ENCODE peak calls at places on chromosomes 11 and 22, in eight cellular contexts. One of them, this sample, is unnamed.

GRCh38 chr11:2922635-2923034 is 6.6 kb downstream of the PHLDA2 start:
- DNase-seq in activated CD8-positive, alpha-beta memory T cell treated with anti-CD3 and anti-CD28 coated beads for 1 hour: no peak
- DNase-seq in AG09319: no peak
- DNase-seq in activated CD4-positive, CD25-positive, alpha-beta regulatory T cell: no peak
- DNase-seq in thoracic aorta: no peak
- DNase-seq in left cardiac atrium: no peak
- DNase-seq in activated CD4-positive, alpha-beta T cell treated with anti-CD3 and anti-CD28 coated beads for 24 hours: no peak
- DNase-seq in NCI-H69: no peak
- DNase-seq in this sample: no peak

GRCh38 chr11:8219257-8220021 is 44.2 kb downstream of the LMO1 start:
- DNase-seq in AG09319: peak
- DNase-seq in left cardiac atrium: no peak
- DNase-seq in thoracic aorta: no peak
- DNase-seq in NCI-H69: peak
- DNase-seq in activated CD8-positive, alpha-beta memory T cell treated with anti-CD3 and anti-CD28 coated beads for 1 hour: no peak
- DNase-seq in activated CD4-positive, alpha-beta T cell treated with anti-CD3 and anti-CD28 coated beads for 24 hours: peak
- DNase-seq in activated CD4-positive, CD25-positive, alpha-beta regulatory T cell: no peak
- DNase-seq in this sample: no peak

GRCh38 chr11:78110830-78111229 is 28.6 kb downstream of the ALG8 start:
- DNase-seq in left cardiac atrium: no peak
- DNase-seq in activated CD8-positive, alpha-beta memory T cell treated with anti-CD3 and anti-CD28 coated beads for 1 hour: no peak
- DNase-seq in activated CD4-positive, alpha-beta T cell treated with anti-CD3 and anti-CD28 coated beads for 24 hours: no peak
- DNase-seq in AG09319: no peak
- DNase-seq in activated CD4-positive, CD25-positive, alpha-beta regulatory T cell: no peak
- DNase-seq in thoracic aorta: no peak
- DNase-seq in NCI-H69: no peak
- DNase-seq in this sample: no peak

GRCh38 chr22:36942561-36942960 is 29.1 kb downstream of the CSF2RB start:
- DNase-seq in activated CD4-positive, alpha-beta T cell treated with anti-CD3 and anti-CD28 coated beads for 24 hours: no peak
- DNase-seq in AG09319: no peak
- DNase-seq in NCI-H69: no peak
- DNase-seq in activated CD4-positive, CD25-positive, alpha-beta regulatory T cell: no peak
- DNase-seq in thoracic aorta: no peak
- DNase-seq in activated CD8-positive, alpha-beta memory T cell treated with anti-CD3 and anti-CD28 coated beads for 1 hour: no peak
- DNase-seq in left cardiac atrium: no peak
- DNase-seq in this sample: no peak

GRCh38 chr11:72113170-72113808 is 794 bp upstream of the ANAPC15 start:
- DNase-seq in NCI-H69: peak
- DNase-seq in activated CD4-positive, alpha-beta T cell treated with anti-CD3 and anti-CD28 coated beads for 24 hours: no peak
- DNase-seq in left cardiac atrium: no peak
- DNase-seq in thoracic aorta: no peak
- DNase-seq in AG09319: no peak
- DNase-seq in activated CD8-positive, alpha-beta memory T cell treated with anti-CD3 and anti-CD28 coated beads for 1 hour: no peak
- DNase-seq in activated CD4-positive, CD25-positive, alpha-beta regulatory T cell: no peak
- DNase-seq in this sample: no peak

GRCh38 chr11:2975594-2975993 is 16.5 kb downstream of the NAP1L4 start:
- DNase-seq in thoracic aorta: no peak
- DNase-seq in NCI-H69: peak
- DNase-seq in AG09319: no peak
- DNase-seq in activated CD4-positive, CD25-positive, alpha-beta regulatory T cell: no peak
- DNase-seq in left cardiac atrium: no peak
- DNase-seq in activated CD8-positive, alpha-beta memory T cell treated with anti-CD3 and anti-CD28 coated beads for 1 hour: peak
- DNase-seq in activated CD4-positive, alpha-beta T cell treated with anti-CD3 and anti-CD28 coated beads for 24 hours: no peak
- DNase-seq in this sample: no peak

GRCh38 chr11:16844268-16844667 is 105.8 kb downstream of the C11orf58 start:
- DNase-seq in activated CD8-positive, alpha-beta memory T cell treated with anti-CD3 and anti-CD28 coated beads for 1 hour: no peak
- DNase-seq in thoracic aorta: no peak
- DNase-seq in activated CD4-positive, CD25-positive, alpha-beta regulatory T cell: no peak
- DNase-seq in AG09319: no peak
- DNase-seq in activated CD4-positive, alpha-beta T cell treated with anti-CD3 and anti-CD28 coated beads for 24 hours: no peak
- DNase-seq in left cardiac atrium: no peak
- DNase-seq in NCI-H69: no peak
- DNase-seq in this sample: no peak

GRCh38 chr11:118488480-118489109 is 38.7 kb upstream of the TTC36 start:
- DNase-seq in left cardiac atrium: peak
- DNase-seq in AG09319: peak
- DNase-seq in activated CD4-positive, alpha-beta T cell treated with anti-CD3 and anti-CD28 coated beads for 24 hours: peak
- DNase-seq in activated CD4-positive, CD25-positive, alpha-beta regulatory T cell: peak
- DNase-seq in thoracic aorta: peak
- DNase-seq in activated CD8-positive, alpha-beta memory T cell treated with anti-CD3 and anti-CD28 coated beads for 1 hour: peak
- DNase-seq in NCI-H69: peak
- DNase-seq in this sample: peak

GRCh38 chr11:36009469-36009868 is 65.6 kb downstream of the LDLRAD3 start:
- DNase-seq in NCI-H69: peak
- DNase-seq in activated CD4-positive, CD25-positive, alpha-beta regulatory T cell: no peak
- DNase-seq in activated CD4-positive, alpha-beta T cell treated with anti-CD3 and anti-CD28 coated beads for 24 hours: no peak
- DNase-seq in AG09319: peak
- DNase-seq in left cardiac atrium: no peak
- DNase-seq in thoracic aorta: no peak
- DNase-seq in activated CD8-positive, alpha-beta memory T cell treated with anti-CD3 and anti-CD28 coated beads for 1 hour: no peak
- DNase-seq in this sample: no peak

GRCh38 chr11:101880208-101880607 is 34.6 kb upstream of the CEP126 start:
- DNase-seq in activated CD4-positive, alpha-beta T cell treated with anti-CD3 and anti-CD28 coated beads for 24 hours: no peak
- DNase-seq in AG09319: no peak
- DNase-seq in thoracic aorta: no peak
- DNase-seq in left cardiac atrium: no peak
- DNase-seq in activated CD8-positive, alpha-beta memory T cell treated with anti-CD3 and anti-CD28 coated beads for 1 hour: no peak
- DNase-seq in NCI-H69: peak
- DNase-seq in activated CD4-positive, CD25-positive, alpha-beta regulatory T cell: no peak
- DNase-seq in this sample: no peak

GRCh38 chr11:5610446-5610845 is 14.0 kb downstream of the TRIM6 start:
- DNase-seq in thoracic aorta: no peak
- DNase-seq in activated CD4-positive, alpha-beta T cell treated with anti-CD3 and anti-CD28 coated beads for 24 hours: no peak
- DNase-seq in left cardiac atrium: no peak
- DNase-seq in NCI-H69: no peak
- DNase-seq in activated CD8-positive, alpha-beta memory T cell treated with anti-CD3 and anti-CD28 coated beads for 1 hour: no peak
- DNase-seq in AG09319: no peak
- DNase-seq in activated CD4-positive, CD25-positive, alpha-beta regulatory T cell: no peak
- DNase-seq in this sample: no peak

GRCh38 chr22:44446483-44446882 is 51.5 kb downstream of the RTL6 start:
- DNase-seq in AG09319: no peak
- DNase-seq in activated CD4-positive, CD25-positive, alpha-beta regulatory T cell: no peak
- DNase-seq in left cardiac atrium: no peak
- DNase-seq in thoracic aorta: no peak
- DNase-seq in activated CD4-positive, alpha-beta T cell treated with anti-CD3 and anti-CD28 coated beads for 24 hours: no peak
- DNase-seq in activated CD8-positive, alpha-beta memory T cell treated with anti-CD3 and anti-CD28 coated beads for 1 hour: no peak
- DNase-seq in NCI-H69: no peak
- DNase-seq in this sample: no peak

This sample was measured in breast epithelium.